ENCODE peak calls at places on chromosomes 16 and 17, in five cellular contexts. M, C, D, S and G are unnamed samples.

GRCh38 chr17:50589112-50589712 is 28.7 kb downstream of the CACNA1G start:
- DNase-seq in M (no peak), S (no peak), D (no peak), C (no peak), G (no peak)

GRCh38 chr17:31550389-31551056 is 159.0 kb downstream of the RAB11FIP4 start:
- DNase-seq in M (no peak), D (no peak), C (no peak), S (no peak), G (no peak)

GRCh38 chr16:89779917-89780316 is 36.5 kb downstream of the FANCA start:
- DNase-seq in C (no peak), S (no peak), D (no peak), M (no peak), G (no peak)

GRCh38 chr17:41784207-41784744 is 2.2 kb downstream of the JUP start:
- DNase-seq in C (peak; percentile 68), S (peak; percentile 77), M (peak; percentile 72), D (no peak), G (peak; percentile 20)

GRCh38 chr16:69089091-69089912 is 16.2 kb upstream of the HAS3 start:
- DNase-seq in M (no peak), C (no peak), D (no peak), S (peak; percentile 55), G (no peak)

GRCh38 chr17:43548689-43549379 is 2.7 kb upstream of the ETV4 start:
- DNase-seq in M (no peak), C (no peak), D (no peak), S (no peak), G (no peak)

GRCh38 chr17:4480929-4481898 is 17.5 kb upstream of the SPNS2 start:
- DNase-seq in D (no peak), C (no peak), M (no peak), S (no peak), G (no peak)

GRCh38 chr16:30903002-30903401 is 6.6 kb downstream of the CTF1 start:
- DNase-seq in M (no peak), C (no peak), D (no peak), S (no peak), G (no peak)

GRCh38 chr16:49859139-49859947 is 3.4 kb upstream of the ZNF423 start:
- DNase-seq in S (no peak), M (peak; percentile 85), C (no peak), D (no peak), G (no peak)

GRCh38 chr17:65783845-65784334 is 222.4 kb upstream of the AXIN2 start:
- DNase-seq in M (no peak), C (peak; percentile 24), S (peak; percentile 80), D (no peak), G (peak; percentile 4)

GRCh38 chr17:79272666-79273219 is 198.1 kb downstream of the ENGASE start:
- DNase-seq in C (peak; percentile 30), S (peak; percentile 92), M (no peak), D (no peak), G (peak; percentile 44)

GRCh38 chr16:87201052-87201451 is 116.1 kb downstream of the C16orf95 start:
- DNase-seq in M (peak; percentile 82), C (peak; percentile 84), D (no peak), S (peak; percentile 97), G (peak; percentile 90)

GRCh38 chr16:58738672-58739296 is 4.7 kb upstream of the GOT2 start:
- DNase-seq in M (no peak), S (no peak), D (no peak), C (no peak), G (no peak)

GRCh38 chr17:18362509-18363020 is 785 bp downstream of the SHMT1 start:
- DNase-seq in M (peak; percentile 88), S (peak; percentile 31), D (peak; percentile 41), C (peak; percentile 53), G (peak; percentile 70)

GRCh38 chr17:68759343-68760140 is 158.4 kb upstream of the FAM20A start:
- DNase-seq in S (peak; percentile 95), D (no peak), C (peak; percentile 94), M (peak; percentile 92), G (peak; percentile 93)

GRCh38 chr16:57528499-57529323 is 7.7 kb downstream of the CCDC102A start:
- DNase-seq in M (peak; percentile 41), D (peak; percentile 43), C (no peak), S (no peak), G (peak; percentile 35)

GRCh38 chr17:64084086-64084939 is 45.6 kb downstream of the ERN1 start:
- DNase-seq in D (no peak), S (peak; percentile 74), M (no peak), C (no peak), G (no peak)

GRCh38 chr17:68290268-68290954 is 516 bp downstream of the SLC16A6 start:
- DNase-seq in D (peak; percentile 49), C (no peak), M (peak; percentile 58), S (no peak), G (no peak)

GRCh38 chr17:28570716-28571254 is 539 bp downstream of the PIGS start:
- DNase-seq in D (peak; percentile 50), C (peak; percentile 45), S (peak; percentile 38), M (peak; percentile 47), G (peak; percentile 63)

GRCh38 chr17:37388266-37388665 is 12.5 kb downstream of the C17orf78 start:
- DNase-seq in M (no peak), C (no peak), D (no peak), S (peak; percentile 70), G (no peak)